ENCODE peak calls at places on chromosomes 12 and 14, in four cellular contexts. D is AG04449; Z is CD8-positive, alpha-beta T cell; B is lower leg skin. K is an unnamed sample.

GRCh38 chr12:101829639-101830390 is 944 bp downstream of the GNPTAB start:
- DNase-seq in D (no peak), Z (no peak), B (no peak), K (no peak)

GRCh38 chr14:50998612-50999011 is 54.3 kb upstream of the PYGL start:
- DNase-seq in D (no peak), Z (no peak), B (no peak), K (no peak)

GRCh38 chr14:53850714-53851296 is 105.8 kb downstream of the BMP4 start:
- DNase-seq in D (no peak), Z (no peak), B (no peak), K (no peak)

GRCh38 chr14:80456200-80456599 is 244.9 kb upstream of the DIO2 start:
- DNase-seq in D (no peak), Z (no peak), B (no peak), K (no peak)

GRCh38 chr12:117111386-117112267 is 12.4 kb upstream of the TESC start:
- DNase-seq in D (no peak), Z (no peak), B (no peak), K (no peak)

GRCh38 chr12:132674561-132674960 is 12.6 kb downstream of the POLE start:
- DNase-seq in D (no peak), Z (no peak), B (no peak), K (no peak)

GRCh38 chr14:23829736-23830474 is 123.7 kb upstream of the DHRS4 start:
- DNase-seq in D (peak; percentile 60), Z (no peak), B (no peak), K (no peak)

GRCh38 chr14:51131516-51131915 is 36.6 kb upstream of the TRIM9 start:
- DNase-seq in D (no peak), Z (no peak), B (no peak), K (no peak)

GRCh38 chr14:24385524-24385923 is 13.3 kb upstream of the NYNRIN start:
- DNase-seq in D (no peak), Z (no peak), B (no peak), K (no peak)

GRCh38 chr12:94023879-94024278 is 124.5 kb upstream of the PLXNC1 start:
- DNase-seq in D (no peak), Z (no peak), B (no peak), K (no peak)

GRCh38 chr14:24404814-24405213 is 6.0 kb downstream of the NYNRIN start:
- DNase-seq in D (no peak), Z (no peak), B (no peak), K (no peak)

GRCh38 chr14:96614528-96614927 is 112.3 kb downstream of the PAPOLA start:
- DNase-seq in D (no peak), Z (no peak), B (no peak), K (no peak)

GRCh38 chr12:104964167-104964566 is 6.1 kb upstream of the SLC41A2 start:
- DNase-seq in D (no peak), Z (no peak), B (no peak), K (no peak)

GRCh38 chr14:89042021-89042420 is 217.6 kb downstream of the TTC8 start:
- DNase-seq in D (no peak), Z (no peak), B (no peak), K (no peak)

GRCh38 chr12:122106891-122107660 is 28.5 kb downstream of the MLXIP start:
- DNase-seq in D (no peak), Z (no peak), B (no peak), K (no peak)

GRCh38 chr12:49037111-49037946 is 18.8 kb upstream of the PRKAG1 start:
- DNase-seq in D (no peak), Z (no peak), B (no peak), K (no peak)

GRCh38 chr14:71056168-71056567 is 148.9 kb downstream of the PCNX1 start:
- DNase-seq in D (no peak), Z (no peak), B (no peak), K (no peak)

GRCh38 chr12:117023998-117024960 is 74.9 kb downstream of the TESC start:
- DNase-seq in D (no peak), Z (no peak), B (no peak), K (no peak)

GRCh38 chr14:103283916-103284315 is 50.1 kb upstream of the EIF5 start:
- DNase-seq in D (no peak), Z (no peak), B (no peak), K (no peak)

GRCh38 chr12:20109667-20110066 is 258.7 kb upstream of the PDE3A start:
- DNase-seq in D (no peak), Z (no peak), B (no peak), K (no peak)

GRCh38 chr12:23359975-23360638 is 589.4 kb downstream of the SOX5 start:
- DNase-seq in D (no peak), Z (no peak), B (no peak), K (no peak)

GRCh38 chr12:106527356-106527755 is 55.4 kb upstream of the RFX4 start:
- DNase-seq in D (no peak), Z (no peak), B (no peak), K (no peak)

DNA sequence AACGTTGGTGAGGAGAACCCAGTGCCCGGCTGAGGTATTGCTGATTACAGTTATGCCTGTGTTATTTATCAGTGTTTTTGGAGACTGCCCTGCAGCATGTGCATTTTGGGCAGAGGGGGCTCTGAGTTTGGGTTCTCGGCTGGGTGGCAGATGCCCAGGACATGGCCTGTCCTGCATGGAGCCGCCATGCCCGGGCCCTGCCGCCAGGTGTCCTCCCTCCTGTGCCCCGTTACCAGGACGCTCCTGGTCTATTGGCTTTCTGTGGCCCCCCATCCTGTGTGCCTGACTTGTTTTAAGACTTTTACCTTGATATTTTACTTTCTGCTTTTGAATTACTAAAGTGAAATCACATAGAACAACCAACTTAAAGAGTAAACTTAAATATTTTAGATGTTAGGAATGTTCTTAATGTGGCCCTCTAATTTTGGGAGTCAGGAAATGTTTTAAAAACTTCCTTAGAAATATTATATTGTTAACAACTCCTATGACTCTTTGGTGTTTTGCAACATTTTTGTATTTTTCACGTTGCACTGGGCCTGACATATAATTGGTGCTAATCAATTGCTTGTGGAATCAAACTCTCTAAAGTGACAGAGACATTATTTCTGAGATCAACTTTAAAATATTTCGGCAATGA is 51.8 kb downstream of the PRIMA1 start:
- DNase-seq in D (no peak), Z (no peak), B (no peak), K (no peak)
- TF ChIP-seq CTCF in D (peak; percentile 21), Z (no peak), B (no peak), K (peak; percentile 27)

GRCh38 chr12:56084958-56085543 is 5.1 kb downstream of the ERBB3 start:
- DNase-seq in D (no peak), Z (no peak), B (no peak), K (no peak)
- TF ChIP-seq CTCF in D (no peak), Z (no peak), B (no peak), K (peak; percentile 25)

GRCh38 chr12:88305491-88305890 is 163.4 kb downstream of the TMTC3 start:
- DNase-seq in D (no peak), Z (no peak), B (no peak), K (no peak)
- TF ChIP-seq CTCF in D (no peak), Z (no peak), B (no peak), K (no peak)

GRCh38 chr12:6567824-6568617 is at the start of gene NOP2:
- DNase-seq in D (no peak), Z (peak; percentile 84), B (peak; percentile 84), K (peak; percentile 96)
- TF ChIP-seq CTCF in D (no peak), Z (no peak), B (no peak), K (no peak)

GRCh38 chr14:61379639-61380184 is 58.3 kb downstream of the PRKCH start:
- DNase-seq in D (no peak), Z (peak; percentile 36), B (no peak), K (peak; percentile 21)
- TF ChIP-seq CTCF in D (no peak), Z (no peak), B (no peak), K (no peak)

K was measured in GM10248.